ENCODE peak calls at places on chromosomes 5 and 9, in six cellular contexts. K is MM.1S, U is astrocyte, W is fibroblast of lung, H is H9, N is K562. M is an unnamed sample.

GRCh38 chr9:21994996-21995651 is 533 bp downstream of the CDKN2B-AS1 start:
- DNase-seq in W (peak; percentile 68), H (peak; percentile 76), K (no peak), N (no peak), U (peak; percentile 63), M (peak; percentile 89)

GRCh38 chr9:16871358-16872151 is 1.1 kb upstream of the BNC2 start:
- DNase-seq in N (no peak), U (peak; percentile 86), H (peak; percentile 47), W (peak; percentile 94), K (peak; percentile 57), M (peak; percentile 88)

GRCh38 chr5:134142088-134142487 is 27.6 kb downstream of the TCF7 start:
- DNase-seq in H (peak; percentile 6), N (no peak), K (no peak), U (no peak), W (no peak), M (peak; percentile 36)

GRCh38 chr5:15105799-15106393 is 234.3 kb upstream of the ANKH start:
- DNase-seq in N (peak; percentile 54), K (peak; percentile 63), H (peak; percentile 66), U (peak; percentile 19), W (peak; percentile 56), M (no peak)

GRCh38 chr9:23342296-23342695 is 483.7 kb downstream of the ELAVL2 start:
- DNase-seq in U (peak; percentile 16), N (no peak), H (no peak), W (peak; percentile 1), K (no peak), M (no peak)

GRCh38 chr5:115398726-115399125 is 102.3 kb upstream of the CCDC112 start:
- DNase-seq in K (no peak), H (no peak), W (peak; percentile 93), N (no peak), U (peak; percentile 95), M (no peak)

GRCh38 chr5:135313946-135314345 is 85.1 kb downstream of the MACROH2A1 start:
- DNase-seq in K (no peak), U (no peak), H (peak; percentile 21), N (no peak), W (no peak), M (no peak)

GRCh38 chr9:127586537-127586936 is 25.5 kb upstream of the STXBP1 start:
- DNase-seq in U (no peak), H (peak; percentile 86), K (peak; percentile 64), N (peak; percentile 77), W (peak; percentile 84), M (peak; percentile 87)

GRCh38 chr5:31620071-31620470 is 18.9 kb upstream of the PDZD2 start:
- DNase-seq in K (no peak), U (no peak), H (no peak), N (no peak), W (no peak), M (no peak)

GRCh38 chr9:78296208-78296892 is 575 bp upstream of the PSAT1 start:
- DNase-seq in W (peak; percentile 65), H (peak; percentile 61), U (no peak), N (no peak), K (no peak), M (no peak)

GRCh38 chr9:36450110-36450732 is 50.2 kb upstream of the RNF38 start:
- DNase-seq in U (no peak), H (no peak), K (peak; percentile 26), N (peak; percentile 19), W (peak; percentile 69), M (no peak)

GRCh38 chr9:318646-319045 is 104.0 kb downstream of the DOCK8 start:
- DNase-seq in W (no peak), U (no peak), K (no peak), N (no peak), H (no peak), M (no peak)

GRCh38 chr5:170076707-170077106 is 29.0 kb upstream of the FOXI1 start:
- DNase-seq in N (no peak), H (no peak), U (no peak), W (no peak), K (no peak), M (no peak)

GRCh38 chr5:148984333-148984732 is 78.5 kb downstream of the SH3TC2 start:
- DNase-seq in W (no peak), H (peak; percentile 42), K (no peak), U (peak; percentile 62), N (no peak), M (no peak)

GRCh38 chr5:41408676-41409443 is 101.5 kb downstream of the PLCXD3 start:
- DNase-seq in N (no peak), W (peak; percentile 49), H (no peak), U (peak; percentile 33), K (no peak), M (peak; percentile 71)

GRCh38 chr5:173843800-173844199 is 44.3 kb upstream of the CPEB4 start:
- DNase-seq in W (no peak), U (no peak), N (no peak), H (no peak), K (no peak), M (no peak)

GRCh38 chr5:55994502-55994997 is at the start of gene IL6ST:
- DNase-seq in U (peak; percentile 70), N (no peak), K (no peak), H (peak; percentile 77), W (peak; percentile 60), M (no peak)

GRCh38 chr5:83608122-83608521 is 112.5 kb downstream of the HAPLN1 start:
- DNase-seq in K (peak; percentile 33), H (peak; percentile 73), W (peak; percentile 50), N (peak; percentile 39), U (peak; percentile 45), M (no peak)

GRCh38 chr5:32462618-32463017 is 18.1 kb upstream of the ZFR start:
- DNase-seq in K (no peak), H (no peak), U (peak; percentile 65), N (no peak), W (no peak), M (no peak)

GRCh38 chr5:77259479-77259878 is 49.0 kb downstream of the PDE8B start:
- DNase-seq in U (no peak), H (no peak), W (no peak), K (no peak), N (no peak), M (no peak)

GRCh38 chr5:135206862-135207261 is 172.8 kb upstream of the PITX1 start:
- DNase-seq in N (no peak), H (no peak), K (no peak), U (no peak), W (no peak), M (peak; percentile 29)

GRCh38 chr5:173328896-173329369 is 719 bp upstream of the STC2 start:
- DNase-seq in W (peak; percentile 67), K (no peak), N (no peak), H (peak; percentile 79), U (peak; percentile 56), M (no peak)

GRCh38 chr9:120655005-120655622 is 59.2 kb downstream of the MEGF9 start:
- DNase-seq in N (no peak), U (peak; percentile 56), K (peak; percentile 25), W (peak; percentile 39), H (no peak), M (no peak)

GRCh38 chr9:95099321-95100070 is 218.0 kb downstream of the FANCC start:
- DNase-seq in H (no peak), W (no peak), U (no peak), K (no peak), N (no peak), M (peak; percentile 61)

GRCh38 chr5:143446535-143447226 is 43.2 kb upstream of the NR3C1 start:
- DNase-seq in H (no peak), N (no peak), W (no peak), U (no peak), K (no peak), M (no peak)

GRCh38 chr5:151627650-151628049 is 36.5 kb upstream of the FAT2 start:
- DNase-seq in K (no peak), W (no peak), N (no peak), U (peak; percentile 21), H (no peak), M (no peak)

GRCh38 chr5:151523335-151523734 is 67.8 kb downstream of the FAT2 start:
- DNase-seq in K (peak; percentile 41), U (peak; percentile 3), H (peak; percentile 74), N (peak; percentile 66), W (peak; percentile 36), M (no peak)

GRCh38 chr9:136062657-136063439 is 32.2 kb downstream of the NACC2 start:
- DNase-seq in H (no peak), U (no peak), K (no peak), N (no peak), W (no peak), M (peak; percentile 45)

GRCh38 chr5:36880761-36881160 is 4.2 kb downstream of the NIPBL start:
- DNase-seq in W (no peak), H (no peak), U (no peak), K (no peak), N (peak; percentile 42), M (no peak)

GRCh38 chr9:133131506-133131905 is 10.5 kb upstream of the RALGDS start:
- DNase-seq in K (no peak), N (no peak), H (no peak), U (no peak), W (no peak), M (no peak)

GRCh38 chr9:133134419-133135190 is 13.6 kb upstream of the RALGDS start:
- DNase-seq in K (no peak), U (no peak), H (no peak), W (no peak), N (no peak), M (peak; percentile 56)

GRCh38 chr9:133135193-133135745 is 14.2 kb upstream of the RALGDS start:
- DNase-seq in K (no peak), U (peak; percentile 90), H (no peak), N (no peak), W (peak; percentile 69), M (peak; percentile 96)

GRCh38 chr9:133132174-133132573 is 11.1 kb upstream of the RALGDS start:
- DNase-seq in W (no peak), H (no peak), U (no peak), N (no peak), K (no peak), M (peak; percentile 73)

GRCh38 chr9:133133680-133134418 is 12.8 kb upstream of the RALGDS start:
- DNase-seq in N (peak; percentile 91), W (peak; percentile 90), H (peak; percentile 72), U (peak; percentile 94), K (peak; percentile 61), M (peak; percentile 96)
- TF ChIP-seq CTCF in N (no peak), W (no peak), H (no peak), U (no peak), K (no peak), M (no peak)

GRCh38 chr9:20361220-20361619 is 261.1 kb downstream of the MLLT3 start:
- DNase-seq in H (no peak), N (no peak), K (no peak), W (no peak), U (no peak), M (no peak)
- H3K27ac ChIP-seq in H (no peak overlapping the region), N (no peak overlapping the region), K (no peak overlapping the region), W (no peak overlapping the region), U (no peak overlapping the region), M (no peak overlapping the region)

GRCh38 chr5:3099526-3099925 is 348.0 kb upstream of the IRX2 start:
- DNase-seq in H (no peak), K (no peak), N (no peak), U (no peak), W (no peak), M (no peak)
- H3K9ac ChIP-seq in H (no peak overlapping the region), K (no peak overlapping the region), N (no peak overlapping the region), U (no peak overlapping the region), W (no peak overlapping the region), M (no peak overlapping the region)

GRCh38 chr5:72320022-72320898 is at the start of the genes MRPS27 and PTCD2:
- DNase-seq in U (peak; percentile 100), W (peak; percentile 99), K (peak; percentile 99), H (peak; percentile 97), N (peak; percentile 98), M (peak; percentile 98)

GRCh38 chr5:72308853-72309191 is 11.2 kb downstream of the MRPS27 start:
- DNase-seq in U (no peak), H (no peak), K (peak; percentile 36), N (no peak), W (no peak), M (no peak)

GRCh38 chr5:72314571-72315172 is 5.4 kb downstream of the MRPS27 start:
- DNase-seq in N (peak; percentile 23), H (no peak), U (peak; percentile 78), K (no peak), W (peak; percentile 81), M (no peak)
- TF ChIP-seq CTCF in N (peak; percentile 41), H (peak; percentile 40), U (peak; percentile 50), K (no peak), W (peak; percentile 31), M (no peak)